ENCODE peak calls at places on chromosomes 4 and X, in six cellular contexts. F, V, R, E, K and A are unnamed samples.

GRCh38 chrX:101417981-101418841 is 10.2 kb downstream of the HNRNPH2 start:
- DNase-seq in K (peak), F (no peak), R (no peak), V (peak), E (peak), A (peak)

GRCh38 chr4:15402974-15403373 is 24.9 kb upstream of the C1QTNF7 start:
- DNase-seq in R (no peak), K (no peak), V (no peak), E (no peak), F (no peak), A (no peak)

GRCh38 chr4:79514637-79515320 is 106.8 kb upstream of the GK2 start:
- DNase-seq in K (no peak), F (no peak), R (no peak), V (no peak), E (no peak), A (no peak)

GRCh38 chr4:17347445-17347844 is 164.4 kb downstream of the QDPR start:
- DNase-seq in K (no peak), V (no peak), E (peak), R (peak), F (no peak), A (peak)

GRCh38 chr4:152678841-152679240 is 956 bp downstream of the TMEM154 start:
- DNase-seq in K (no peak), F (no peak), R (no peak), V (no peak), E (no peak), A (no peak)

GRCh38 chr4:83866821-83867220 is 330.9 kb downstream of the GPAT3 start:
- DNase-seq in E (no peak), K (no peak), R (no peak), V (no peak), F (no peak), A (no peak)

GRCh38 chr4:139658983-139659382 is 6.6 kb upstream of the MGST2 start:
- DNase-seq in E (no peak), F (no peak), V (no peak), R (no peak), K (no peak), A (no peak)

GRCh38 chrX:111431007-111431406 is 19.0 kb upstream of the DCX start:
- DNase-seq in E (no peak), F (no peak), K (no peak), R (no peak), V (no peak), A (no peak)

GRCh38 chr4:153137168-153137567 is 67.1 kb upstream of the TRIM2 start:
- DNase-seq in F (no peak), V (no peak), K (no peak), R (peak), E (peak), A (no peak)

GRCh38 chr4:54103190-54103574 is 3.2 kb downstream of the GSX2 start:
- DNase-seq in K (no peak), F (no peak), V (no peak), E (no peak), R (no peak), A (no peak)

GRCh38 chr4:64617813-64618212 is 208.6 kb upstream of the TECRL start:
- DNase-seq in K (no peak), R (peak), E (peak), F (no peak), V (no peak), A (no peak)

GRCh38 chrX:37491686-37492085 is 79.8 kb upstream of the LANCL3 start:
- DNase-seq in F (no peak), V (no peak), E (no peak), R (no peak), K (no peak), A (no peak)

GRCh38 chrX:49199906-49200771 is at the start of gene SYP:
- DNase-seq in F (peak), V (peak), E (peak), K (peak), R (peak), A (peak)

GRCh38 chr4:188783160-188783559 is 643.9 kb downstream of the TRIML1 start:
- DNase-seq in K (no peak), F (no peak), E (no peak), R (no peak), V (no peak), A (no peak)

GRCh38 chrX:112147206-112147605 is 64.6 kb upstream of the TRPC5 start:
- DNase-seq in K (no peak), F (no peak), E (peak), V (no peak), R (no peak), A (no peak)

GRCh38 chrX:150643271-150643670 is 49.9 kb upstream of the MTMR1 start:
- DNase-seq in K (no peak), V (no peak), F (no peak), R (no peak), E (peak), A (no peak)

GRCh38 chr4:189385579-189385978 is 555.1 kb upstream of the FRG1 start:
- DNase-seq in R (no peak), F (no peak), V (no peak), E (no peak), K (no peak), A (no peak)

GRCh38 chr4:168877779-168878491 is 132.1 kb downstream of the CBR4 start:
- DNase-seq in V (peak), R (no peak), F (no peak), K (peak), E (peak), A (peak)

GRCh38 chr4:42150653-42151567 is 1.5 kb downstream of the BEND4 start:
- DNase-seq in F (no peak), E (peak), K (no peak), V (peak), R (no peak), A (peak)

GRCh38 chrX:123846598-123847038 is 13.2 kb upstream of the XIAP start:
- DNase-seq in F (no peak), K (no peak), E (no peak), V (no peak), R (no peak), A (no peak)

GRCh38 chr4:173168396-173169177 is at the start of gene GALNT7:
- DNase-seq in E (peak), V (peak), K (peak), R (peak), F (no peak), A (peak)

GRCh38 chr4:47855350-47855749 is 17.5 kb upstream of the CORIN start:
- DNase-seq in R (no peak), K (no peak), F (no peak), E (no peak), V (no peak), A (no peak)

GRCh38 chr4:180669637-180670036 is 1573.6 kb upstream of the TENM3 start:
- DNase-seq in V (no peak), E (no peak), K (no peak), F (no peak), R (no peak), A (no peak)

GRCh38 chr4:189304179-189304578 is 636.5 kb upstream of the FRG1 start:
- DNase-seq in F (no peak), V (no peak), K (no peak), E (peak), R (no peak), A (no peak)

GRCh38 chr4:153747406-153747805 is 12.4 kb downstream of the RNF175 start:
- DNase-seq in R (no peak), E (no peak), F (no peak), V (no peak), K (no peak), A (no peak)